ENCODE peak calls at places on chromosomes 7 and 10, in seven cellular contexts. D is lower lobe of right lung, S is EL, J is choroid plexus epithelial cell, M is GM13977, T is erythroblast, G is brain pericyte. Z is an unnamed sample.

GRCh38 chr7:30091431-30092386 is 43.1 kb upstream of the MTURN start:
- DNase-seq in D (no peak), T (no peak), J (peak), S (peak), M (no peak), G (no peak), Z (peak)

GRCh38 chr10:101380353-101381017 is 26.5 kb downstream of the BTRC start:
- DNase-seq in S (no peak), T (no peak), D (peak), G (no peak), J (no peak), M (no peak), Z (no peak)

GRCh38 chr10:86345296-86346168 is 21.1 kb downstream of the GRID1 start:
- DNase-seq in M (no peak), T (no peak), J (no peak), S (no peak), G (no peak), D (peak), Z (no peak)

GRCh38 chr7:8065356-8065813 is 96.8 kb downstream of the GLCCI1 start:
- DNase-seq in S (peak), D (no peak), G (peak), J (peak), M (no peak), T (no peak), Z (peak)

GRCh38 chr10:58453098-58453497 is 59.6 kb upstream of the BICC1 start:
- DNase-seq in G (no peak), M (no peak), D (no peak), J (no peak), T (no peak), S (no peak), Z (no peak)

GRCh38 chr10:30791197-30791611 is 161.7 kb upstream of the LYZL2 start:
- DNase-seq in M (no peak), D (no peak), T (no peak), S (no peak), J (no peak), G (no peak), Z (no peak)

GRCh38 chr7:27161721-27162547 is 3.4 kb downstream of the HOXA9 start:
- DNase-seq in M (no peak), S (peak), J (no peak), G (no peak), D (peak), T (no peak), Z (no peak)

GRCh38 chr10:22453948-22454347 is 108.7 kb downstream of the SPAG6 start:
- DNase-seq in S (no peak), M (no peak), J (no peak), T (no peak), G (no peak), D (no peak), Z (no peak)

GRCh38 chr7:38334163-38334562 is 60.7 kb upstream of the TARP start:
- DNase-seq in S (no peak), D (no peak), J (no peak), G (no peak), M (no peak), T (no peak), Z (no peak)

GRCh38 chr7:4694653-4695335 is 12.7 kb downstream of the FOXK1 start:
- DNase-seq in G (no peak), D (no peak), J (peak), T (no peak), S (peak), M (no peak), Z (no peak)

GRCh38 chr7:90262438-90262837 is 17.5 kb downstream of the CFAP69 start:
- DNase-seq in G (no peak), M (peak), J (peak), D (no peak), T (no peak), S (peak), Z (peak)

GRCh38 chr7:101696-102376 is 90.5 kb upstream of the FAM20C start:
- DNase-seq in D (no peak), J (no peak), G (no peak), M (no peak), S (peak), T (no peak), Z (peak)

GRCh38 chr7:99402854-99403253 is 5.5 kb downstream of the PDAP1 start:
- DNase-seq in D (no peak), M (no peak), S (no peak), G (no peak), J (no peak), T (no peak), Z (no peak)

GRCh38 chr7:137157256-137157655 is 186.3 kb downstream of the PTN start:
- DNase-seq in J (no peak), T (no peak), M (no peak), D (no peak), S (no peak), G (no peak), Z (no peak)